ENCODE peak calls at places on chromosomes 12 and 14, in five cellular contexts. One of them, this sample, is unnamed.

GRCh38 chr14:101167428-101167827 is 263.9 kb upstream of the RTL1 start:
- DNase-seq in BE2C: no peak
- DNase-seq in hepatocyte: no peak
- DNase-seq in endothelial cell: no peak
- DNase-seq in astrocyte of the spinal cord: no peak
- DNase-seq in this sample: no peak

GRCh38 chr12:27820564-27820963 is 40.5 kb upstream of the MANSC4 start:
- DNase-seq in BE2C: no peak
- DNase-seq in hepatocyte: no peak
- DNase-seq in endothelial cell: no peak
- DNase-seq in astrocyte of the spinal cord: no peak
- DNase-seq in this sample: no peak

GRCh38 chr14:52111583-52111982 is 42.7 kb upstream of the NID2 start:
- DNase-seq in BE2C: no peak
- DNase-seq in hepatocyte: no peak
- DNase-seq in endothelial cell: no peak
- DNase-seq in astrocyte of the spinal cord: peak; percentile 45
- DNase-seq in this sample: no peak

GRCh38 chr12:40054554-40055226 is 51.2 kb downstream of the SLC2A13 start:
- DNase-seq in BE2C: no peak
- DNase-seq in hepatocyte: peak; percentile 31
- DNase-seq in endothelial cell: no peak
- DNase-seq in astrocyte of the spinal cord: peak; percentile 75
- DNase-seq in this sample: no peak

GRCh38 chr14:77316872-77317271 is 3.8 kb downstream of the POMT2 start:
- DNase-seq in BE2C: no peak
- DNase-seq in hepatocyte: no peak
- DNase-seq in endothelial cell: no peak
- DNase-seq in astrocyte of the spinal cord: no peak
- DNase-seq in this sample: no peak

GRCh38 chr14:51547260-51547659 is 104.5 kb upstream of the FRMD6 start:
- DNase-seq in BE2C: peak; percentile 58
- DNase-seq in hepatocyte: peak; percentile 66
- DNase-seq in endothelial cell: no peak
- DNase-seq in astrocyte of the spinal cord: peak; percentile 100
- DNase-seq in this sample: no peak

GRCh38 chr12:121522962-121523361 is 57.9 kb downstream of the KDM2B start:
- DNase-seq in BE2C: peak; percentile 43
- DNase-seq in hepatocyte: no peak
- DNase-seq in endothelial cell: no peak
- DNase-seq in astrocyte of the spinal cord: no peak
- DNase-seq in this sample: no peak

GRCh38 chr14:35347323-35348043 is 55.3 kb downstream of the PSMA6 start:
- DNase-seq in BE2C: no peak
- DNase-seq in hepatocyte: peak; percentile 51
- DNase-seq in endothelial cell: no peak
- DNase-seq in astrocyte of the spinal cord: no peak
- DNase-seq in this sample: no peak

GRCh38 chr14:72024043-72024407 is 91.8 kb downstream of the RGS6 start:
- DNase-seq in BE2C: peak; percentile 23
- DNase-seq in hepatocyte: peak; percentile 65
- DNase-seq in endothelial cell: peak; percentile 34
- DNase-seq in astrocyte of the spinal cord: peak; percentile 3
- DNase-seq in this sample: no peak

GRCh38 chr14:21109377-21110260 is 8.8 kb downstream of the TMEM253 start:
- DNase-seq in BE2C: no peak
- DNase-seq in hepatocyte: no peak
- DNase-seq in endothelial cell: no peak
- DNase-seq in astrocyte of the spinal cord: no peak
- DNase-seq in this sample: no peak

GRCh38 chr12:58919271-58920101 is 818 bp downstream of the LRIG3 start:
- DNase-seq in BE2C: no peak
- DNase-seq in hepatocyte: peak; percentile 45
- DNase-seq in endothelial cell: peak; percentile 17
- DNase-seq in astrocyte of the spinal cord: peak; percentile 61
- DNase-seq in this sample: no peak

GRCh38 chr12:106139422-106140141 is 828 bp upstream of the NUAK1 start:
- DNase-seq in BE2C: no peak
- DNase-seq in hepatocyte: peak; percentile 90
- DNase-seq in endothelial cell: peak; percentile 70
- DNase-seq in astrocyte of the spinal cord: peak; percentile 84
- DNase-seq in this sample: peak; percentile 32

GRCh38 chr14:71141701-71142374 is 234.6 kb downstream of the PCNX1 start:
- DNase-seq in BE2C: no peak
- DNase-seq in hepatocyte: no peak
- DNase-seq in endothelial cell: no peak
- DNase-seq in astrocyte of the spinal cord: peak; percentile 51
- DNase-seq in this sample: no peak

GRCh38 chr12:92208613-92209121 is 63.0 kb upstream of the BTG1 start:
- DNase-seq in BE2C: no peak
- DNase-seq in hepatocyte: peak; percentile 55
- DNase-seq in endothelial cell: no peak
- DNase-seq in astrocyte of the spinal cord: peak; percentile 70
- DNase-seq in this sample: no peak

GRCh38 chr12:87107270-87107669 is 851.1 kb upstream of the MGAT4C start:
- DNase-seq in BE2C: no peak
- DNase-seq in hepatocyte: no peak
- DNase-seq in endothelial cell: no peak
- DNase-seq in astrocyte of the spinal cord: no peak
- DNase-seq in this sample: no peak

GRCh38 chr12:41946106-41946505 is 198.6 kb downstream of the GXYLT1 start:
- DNase-seq in BE2C: no peak
- DNase-seq in hepatocyte: no peak
- DNase-seq in endothelial cell: no peak
- DNase-seq in astrocyte of the spinal cord: no peak
- DNase-seq in this sample: no peak

GRCh38 chr12:68290126-68290525 is 36.7 kb upstream of the IL22 start:
- DNase-seq in BE2C: no peak
- DNase-seq in hepatocyte: no peak
- DNase-seq in endothelial cell: no peak
- DNase-seq in astrocyte of the spinal cord: peak; percentile 52
- DNase-seq in this sample: no peak

GRCh38 chr14:84751745-84752144 is 778.2 kb upstream of the FLRT2 start:
- DNase-seq in BE2C: no peak
- DNase-seq in hepatocyte: no peak
- DNase-seq in endothelial cell: no peak
- DNase-seq in astrocyte of the spinal cord: no peak
- DNase-seq in this sample: no peak

DNA sequence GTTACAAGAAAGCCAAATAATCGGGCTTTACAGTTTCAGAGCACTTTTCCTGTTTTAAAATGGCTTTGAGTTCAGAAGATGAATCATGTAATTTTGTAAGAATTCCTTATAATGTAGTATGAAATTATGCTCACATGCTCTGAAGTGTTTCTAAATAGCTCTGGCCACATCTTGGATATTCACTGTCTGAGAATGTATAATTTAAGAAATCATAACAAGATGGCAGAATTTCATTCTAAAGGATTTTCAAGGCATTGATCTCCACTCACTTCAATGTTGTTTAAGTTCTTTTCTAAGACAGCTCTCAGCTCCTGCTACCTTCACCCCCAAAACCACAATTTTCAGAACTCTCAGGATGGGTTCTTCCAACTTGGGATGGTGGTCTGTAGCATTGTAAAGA is 180.1 kb downstream of the DACT1 start:
- DNase-seq in BE2C: no peak
- DNase-seq in hepatocyte: no peak
- DNase-seq in endothelial cell: no peak
- DNase-seq in astrocyte of the spinal cord: peak; percentile 25
- DNase-seq in this sample: no peak
- TF ChIP-seq CTCF in BE2C: no peak
- TF ChIP-seq CTCF in hepatocyte: no peak
- TF ChIP-seq CTCF in endothelial cell: no peak
- TF ChIP-seq CTCF in astrocyte of the spinal cord: no peak
- TF ChIP-seq CTCF in this sample: no peak

GRCh38 chr12:118853634-118854033 is 127.7 kb upstream of the SRRM4 start:
- DNase-seq in BE2C: no peak
- DNase-seq in hepatocyte: peak; percentile 7
- DNase-seq in endothelial cell: peak; percentile 6
- DNase-seq in astrocyte of the spinal cord: no peak
- DNase-seq in this sample: no peak
- TF ChIP-seq CTCF in BE2C: no peak
- TF ChIP-seq CTCF in hepatocyte: no peak
- TF ChIP-seq CTCF in endothelial cell: no peak
- TF ChIP-seq CTCF in astrocyte of the spinal cord: no peak
- TF ChIP-seq CTCF in this sample: no peak

DNA sequence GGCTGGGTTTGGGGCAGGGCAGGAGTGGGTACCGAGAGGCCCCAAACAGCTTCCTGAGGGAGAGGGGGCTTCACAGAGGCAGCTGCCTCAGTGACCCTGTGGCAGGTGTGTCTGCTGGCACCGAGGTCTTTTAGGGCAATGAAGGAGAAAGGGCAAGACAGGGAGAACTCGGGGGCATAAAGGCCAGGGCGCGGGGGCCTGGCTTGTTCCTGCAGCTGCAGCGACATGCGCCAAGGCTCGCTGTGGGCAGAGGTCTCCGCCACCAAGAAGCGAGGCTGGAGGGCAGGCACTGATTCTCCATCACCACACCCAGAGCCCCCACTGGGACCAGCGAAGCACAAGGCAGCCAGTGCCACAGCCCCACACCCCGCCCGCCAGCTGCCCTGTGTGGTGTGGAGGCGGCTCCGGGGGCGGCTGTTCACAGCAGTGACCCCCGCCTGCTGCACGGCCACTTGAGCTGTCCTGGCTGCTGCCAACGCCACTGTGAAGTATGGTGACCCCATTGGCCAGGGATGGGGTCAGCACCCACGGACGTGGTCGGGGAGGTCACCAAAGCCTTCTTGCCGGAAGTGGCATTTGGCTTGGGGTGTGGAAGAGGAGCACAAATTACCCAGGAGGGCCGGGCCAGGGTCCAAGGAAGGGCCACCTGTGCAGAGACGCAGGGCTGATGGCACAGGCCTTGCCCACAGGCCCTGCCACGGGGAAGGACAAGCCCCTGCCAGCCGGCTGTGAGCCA is 16.4 kb downstream of the BAG5 start:
- DNase-seq in BE2C: peak; percentile 18
- DNase-seq in hepatocyte: no peak
- DNase-seq in endothelial cell: no peak
- DNase-seq in astrocyte of the spinal cord: no peak
- DNase-seq in this sample: no peak
- TF ChIP-seq CTCF in BE2C: no peak
- TF ChIP-seq CTCF in hepatocyte: no peak
- TF ChIP-seq CTCF in endothelial cell: no peak
- TF ChIP-seq CTCF in astrocyte of the spinal cord: no peak
- TF ChIP-seq CTCF in this sample: no peak

DNA sequence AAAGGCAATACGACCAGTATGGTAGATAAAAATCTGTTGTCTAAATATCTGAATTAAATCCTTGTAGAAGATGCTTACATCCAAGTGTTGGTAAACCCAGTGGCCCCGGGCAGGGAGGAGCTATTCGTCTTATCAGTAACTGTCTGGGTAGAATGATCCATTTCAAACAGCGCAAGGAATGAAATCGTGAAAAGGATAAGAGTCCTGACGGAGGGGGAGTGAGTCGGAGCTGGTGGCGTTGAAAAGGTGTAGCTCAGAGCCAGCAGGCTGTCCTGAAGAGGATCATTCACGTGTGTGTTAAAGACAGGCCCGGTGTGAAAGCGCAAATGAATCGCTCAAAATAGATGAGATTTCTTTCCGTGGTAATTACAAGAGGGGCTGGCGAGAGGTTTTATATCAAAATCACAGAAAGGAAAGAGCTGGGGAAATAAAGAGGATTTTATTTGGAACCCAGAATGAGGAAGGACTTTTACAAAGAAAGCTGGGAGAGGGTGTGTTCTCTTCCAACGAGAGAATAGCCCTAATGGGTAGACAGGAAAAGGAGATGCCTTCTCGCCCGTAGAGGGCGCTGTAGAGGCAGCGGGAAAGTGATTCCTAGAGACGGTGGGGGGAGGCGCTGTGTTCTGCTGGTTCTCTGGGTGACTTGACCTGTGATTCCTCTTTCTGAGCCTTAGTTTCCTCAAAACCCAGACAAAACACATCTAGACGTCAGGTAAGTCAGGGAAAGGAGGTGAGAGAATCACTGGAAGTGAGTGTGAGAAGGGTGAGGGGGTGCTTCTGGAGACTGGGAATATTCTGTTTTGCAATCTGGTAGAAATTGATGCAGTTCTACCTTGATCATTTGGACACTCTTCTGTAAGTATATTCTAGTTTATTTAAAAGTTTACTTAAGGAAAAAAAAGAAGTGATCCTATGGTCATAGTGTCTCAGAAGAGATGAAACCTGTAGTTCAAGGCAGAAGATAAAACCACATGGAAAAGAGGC is 39.3 kb downstream of the SRRM4 start:
- DNase-seq in BE2C: peak; percentile 44
- DNase-seq in hepatocyte: peak; percentile 49
- DNase-seq in endothelial cell: peak; percentile 49
- DNase-seq in astrocyte of the spinal cord: no peak
- DNase-seq in this sample: no peak
- TF ChIP-seq CTCF in BE2C: peak; percentile 61
- TF ChIP-seq CTCF in hepatocyte: peak; percentile 48
- TF ChIP-seq CTCF in endothelial cell: peak; percentile 61
- TF ChIP-seq CTCF in astrocyte of the spinal cord: no peak
- TF ChIP-seq CTCF in this sample: no peak

This sample was measured in natural killer cell.